ENCODE peak calls at places on chromosomes 13 and 19, in eight cellular contexts. G is stromal cell of bone marrow, N is NAMALWA, Z is HFF-Myc, U is ELF-1, K is iris pigment epithelial cell, M is left ventricle myocardium inferior, D is NCI-H2029 treated with DMSO at 0.1 percent for 48 hours. J is an unnamed sample.
A peak's percentile ranks its signal among the peaks of the same experiment; 100 is the strongest.

GRCh38 chr19:56720281-56720680 is 48.7 kb upstream of the ZNF835 start:
- DNase-seq in G (no peak), N (no peak), Z (no peak), U (no peak), K (no peak), M (no peak), D (no peak), J (no peak)

GRCh38 chr13:31807090-31807541 is 67.8 kb downstream of the RXFP2 start:
- DNase-seq in G (no peak), N (no peak), Z (no peak), U (no peak), K (peak; percentile 11), M (no peak), D (no peak), J (no peak)

GRCh38 chr13:105121221-105121620 is 1414.2 kb downstream of the EFNB2 start:
- DNase-seq in G (no peak), N (no peak), Z (no peak), U (no peak), K (no peak), M (no peak), D (no peak), J (no peak)

GRCh38 chr13:49046534-49046933 is 70.8 kb downstream of the FNDC3A start:
- DNase-seq in G (no peak), N (no peak), Z (no peak), U (no peak), K (peak; percentile 59), M (no peak), D (no peak), J (no peak)

GRCh38 chr13:39612023-39612637 is 9.1 kb upstream of the LHFPL6 start:
- DNase-seq in G (no peak), N (peak; percentile 85), Z (peak; percentile 37), U (no peak), K (peak; percentile 76), M (no peak), D (peak; percentile 31), J (peak; percentile 63)

GRCh38 chr19:39710333-39710890 is 6.1 kb downstream of the LGALS14 start:
- DNase-seq in G (no peak), N (no peak), Z (no peak), U (no peak), K (no peak), M (no peak), D (no peak), J (no peak)

GRCh38 chr19:32830231-32831014 is 39.1 kb downstream of the SLC7A9 start:
- DNase-seq in G (peak; percentile 30), N (no peak), Z (no peak), U (peak; percentile 23), K (peak; percentile 38), M (no peak), D (no peak), J (no peak)

GRCh38 chr19:38004505-38005223 is 97.7 kb downstream of the SIPA1L3 start:
- DNase-seq in G (peak; percentile 96), N (peak; percentile 93), Z (peak; percentile 98), U (peak; percentile 92), K (peak; percentile 98), M (peak; percentile 77), D (peak; percentile 95), J (peak; percentile 94)

GRCh38 chr19:4970558-4971423 is 1.9 kb downstream of the KDM4B start:
- DNase-seq in G (no peak), N (peak; percentile 50), Z (no peak), U (peak; percentile 56), K (peak; percentile 41), M (peak; percentile 53), D (no peak), J (no peak)

GRCh38 chr13:109779074-109779473 is 7.3 kb downstream of the IRS2 start:
- DNase-seq in G (no peak), N (peak; percentile 47), Z (no peak), U (no peak), K (no peak), M (no peak), D (no peak), J (peak; percentile 29)

GRCh38 chr13:112708560-112709240 is 18.9 kb downstream of the ATP11A start:
- DNase-seq in G (no peak), N (no peak), Z (no peak), U (no peak), K (no peak), M (no peak), D (no peak), J (no peak)

GRCh38 chr19:5207806-5208205 is 132.8 kb downstream of the PTPRS start:
- DNase-seq in G (no peak), N (no peak), Z (no peak), U (no peak), K (no peak), M (no peak), D (no peak), J (no peak)

GRCh38 chr13:41590122-41590521 is 132.8 kb downstream of the RGCC start:
- DNase-seq in G (no peak), N (no peak), Z (no peak), U (no peak), K (no peak), M (no peak), D (no peak), J (no peak)

GRCh38 chr19:4352701-4353121 is 9.3 kb downstream of the MPND start:
- DNase-seq in G (peak; percentile 30), N (peak; percentile 82), Z (no peak), U (peak; percentile 59), K (peak; percentile 53), M (no peak), D (peak; percentile 22), J (peak; percentile 3)

GRCh38 chr13:107753286-107753685 is 462.1 kb downstream of the LIG4 start:
- DNase-seq in G (no peak), N (no peak), Z (no peak), U (no peak), K (peak; percentile 54), M (no peak), D (no peak), J (no peak)

GRCh38 chr19:39133431-39134270 is 8.1 kb downstream of the PAK4 start:
- DNase-seq in G (no peak), N (no peak), Z (no peak), U (peak; percentile 81), K (no peak), M (no peak), D (no peak), J (no peak)

GRCh38 chr13:98802999-98803666 is 50.7 kb upstream of the SLC15A1 start:
- DNase-seq in G (no peak), N (no peak), Z (no peak), U (no peak), K (no peak), M (no peak), D (no peak), J (no peak)

GRCh38 chr19:9932835-9933234 is 3.5 kb downstream of the OLFM2 start:
- DNase-seq in G (no peak), N (no peak), Z (no peak), U (no peak), K (no peak), M (no peak), D (no peak), J (no peak)

GRCh38 chr13:38684714-38685113 is 2.2 kb upstream of the FREM2 start:
- DNase-seq in G (no peak), N (no peak), Z (no peak), U (peak; percentile 64), K (no peak), M (no peak), D (no peak), J (no peak)

GRCh38 chr19:2149980-2150793 is 1.2 kb downstream of the AP3D1 start:
- DNase-seq in G (no peak), N (no peak), Z (no peak), U (peak; percentile 30), K (no peak), M (no peak), D (no peak), J (no peak)

GRCh38 chr13:79679334-79679733 is 198.4 kb downstream of the NDFIP2 start:
- DNase-seq in G (peak; percentile 43), N (peak; percentile 74), Z (peak; percentile 59), U (peak; percentile 68), K (peak; percentile 74), M (peak; percentile 51), D (no peak), J (peak; percentile 12)

GRCh38 chr13:78241278-78241919 is 322.8 kb upstream of the EDNRB start:
- DNase-seq in G (peak; percentile 28), N (peak; percentile 73), Z (no peak), U (peak; percentile 44), K (peak; percentile 33), M (peak; percentile 13), D (peak; percentile 0), J (no peak)